ENCODE peak calls at places on chromosomes 13 and 19, in eight cellular contexts. L, S, A, G, E, J, P and O are unnamed samples.

GRCh38 chr19:38869160-38869835 is 8.8 kb downstream of the RINL start:
- DNase-seq in L (peak), S (no peak), A (no peak), G (peak), E (no peak), J (no peak), P (peak), O (peak)

GRCh38 chr19:2171349-2172145 is 7.8 kb downstream of the DOT1L start:
- DNase-seq in L (peak), S (peak), A (no peak), G (peak), E (no peak), J (peak), P (peak), O (no peak)

GRCh38 chr19:37817180-37817911 is 38.0 kb upstream of the ZNF573 start:
- DNase-seq in L (peak), S (no peak), A (no peak), G (peak), E (peak), J (peak), P (peak), O (peak)

GRCh38 chr13:87052731-87053130 is 618.4 kb upstream of the SLITRK5 start:
- DNase-seq in L (no peak), S (no peak), A (no peak), G (no peak), E (no peak), J (no peak), P (no peak), O (no peak)

GRCh38 chr19:38284422-38284821 is 19.6 kb upstream of the C19orf33 start:
- DNase-seq in L (no peak), S (no peak), A (no peak), G (no peak), E (no peak), J (no peak), P (no peak), O (no peak)

GRCh38 chr13:52599037-52599852 is 43.0 kb upstream of the HNRNPA1L2 start:
- DNase-seq in L (no peak), S (no peak), A (no peak), G (no peak), E (peak), J (no peak), P (no peak), O (no peak)

GRCh38 chr13:72839831-72840426 is 58.0 kb downstream of the PIBF1 start:
- DNase-seq in L (no peak), S (peak), A (no peak), G (peak), E (peak), J (peak), P (peak), O (peak)

GRCh38 chr13:77860621-77861020 is 58.0 kb downstream of the EDNRB start:
- DNase-seq in L (no peak), S (no peak), A (no peak), G (no peak), E (peak), J (no peak), P (no peak), O (no peak)

GRCh38 chr13:111610077-111610476 is 289.6 kb downstream of the TEX29 start:
- DNase-seq in L (no peak), S (no peak), A (no peak), G (no peak), E (peak), J (no peak), P (no peak), O (no peak)

GRCh38 chr19:18401580-18402112 is 4.2 kb upstream of the LRRC25 start:
- DNase-seq in L (peak), S (no peak), A (no peak), G (no peak), E (peak), J (peak), P (peak), O (peak)

GRCh38 chr13:57017357-57017756 is 123.4 kb upstream of the PRR20A start:
- DNase-seq in L (no peak), S (no peak), A (no peak), G (no peak), E (no peak), J (no peak), P (no peak), O (no peak)